ENCODE peak calls at places on chromosomes 16 and 17, in five cellular contexts. G is LNCaP clone FGC, B is IMR-90, O is GM12865, T is AG10803. K is an unnamed sample.

GRCh38 chr17:38727661-38728220 is 2.4 kb upstream of the CISD3 start:
- DNase-seq in G (no peak), B (no peak), O (peak), T (no peak), K (no peak)

GRCh38 chr17:4604111-4604644 is 19.8 kb downstream of the SMTNL2 start:
- DNase-seq in G (peak), B (peak), O (no peak), T (peak), K (no peak)

GRCh38 chr16:86355951-86356350 is 154.4 kb upstream of the FOXF1 start:
- DNase-seq in G (no peak), B (no peak), O (no peak), T (no peak), K (no peak)

GRCh38 chr17:71922439-71922838 is 198.4 kb upstream of the SOX9 start:
- DNase-seq in G (no peak), B (peak), O (peak), T (peak), K (no peak)

GRCh38 chr16:89489040-89489721 is 1.2 kb downstream of the ANKRD11 start:
- DNase-seq in G (peak), B (peak), O (peak), T (peak), K (peak)

GRCh38 chr17:50585346-50585745 is 24.8 kb downstream of the CACNA1G start:
- DNase-seq in G (no peak), B (no peak), O (no peak), T (no peak), K (no peak)

GRCh38 chr16:85321856-85322271 is 209.6 kb upstream of the CIBAR2 start:
- DNase-seq in G (peak), B (peak), O (no peak), T (peak), K (no peak)

GRCh38 chr17:41777579-41778188 is 8.8 kb downstream of the JUP start:
- DNase-seq in G (peak), B (peak), O (no peak), T (peak), K (no peak)

GRCh38 chr17:81142301-81143199 is 22.8 kb upstream of the PVALEF start:
- DNase-seq in G (peak), B (peak), O (peak), T (peak), K (peak)

GRCh38 chr17:39662551-39663339 is 2.4 kb upstream of the TCAP start:
- DNase-seq in G (no peak), B (no peak), O (no peak), T (no peak), K (no peak)

GRCh38 chr17:80826346-80826954 is 165.2 kb upstream of the CHMP6 start:
- DNase-seq in G (no peak), B (no peak), O (no peak), T (no peak), K (no peak)

GRCh38 chr16:89256651-89257254 is 39.2 kb downstream of the ZNF778 start:
- DNase-seq in G (no peak), B (peak), O (no peak), T (peak), K (peak)

GRCh38 chr17:68011199-68011665 is 15.0 kb upstream of the C17orf58 start:
- DNase-seq in G (no peak), B (no peak), O (peak), T (no peak), K (peak)

GRCh38 chr16:67475051-67475450 is 5.9 kb downstream of the ATP6V0D1 start:
- DNase-seq in G (no peak), B (no peak), O (no peak), T (no peak), K (no peak)

GRCh38 chr16:35492225-35492624 is 2032.8 kb downstream of the TP53TG3F start:
- DNase-seq in G (no peak), B (no peak), O (no peak), T (no peak), K (no peak)

GRCh38 chr17:81035389-81036127 is 607 bp downstream of the BAIAP2 start:
- DNase-seq in G (no peak), B (no peak), O (no peak), T (no peak), K (no peak)

GRCh38 chr16:19497181-19497580 is 24.7 kb downstream of the GDE1 start:
- DNase-seq in G (no peak), B (no peak), O (no peak), T (no peak), K (no peak)

GRCh38 chr17:14790518-14790917 is 474.6 kb downstream of the PMP22 start:
- DNase-seq in G (no peak), B (peak), O (no peak), T (peak), K (no peak)

GRCh38 chr17:6496636-6497441 is 52.6 kb downstream of the PIMREG start:
- DNase-seq in G (no peak), B (no peak), O (no peak), T (no peak), K (no peak)

GRCh38 chr16:55019419-55020131 is 88.9 kb downstream of the IRX5 start:
- DNase-seq in G (no peak), B (no peak), O (no peak), T (no peak), K (no peak)

GRCh38 chr16:55018881-55019280 is 88.2 kb downstream of the IRX5 start:
- DNase-seq in G (no peak), B (no peak), O (no peak), T (no peak), K (no peak)

GRCh38 chr16:55021595-55022475 is 91.2 kb downstream of the IRX5 start:
- DNase-seq in G (no peak), B (no peak), O (peak), T (peak), K (no peak)
- TF ChIP-seq CTCF in G (no peak), B (no peak), O (no peak), T (no peak), K (peak)

GRCh38 chr17:31428512-31428911 is 37.0 kb downstream of the RAB11FIP4 start:
- DNase-seq in G (no peak), B (no peak), O (no peak), T (no peak), K (no peak)
- TF ChIP-seq CTCF in G (no peak), B (no peak), O (no peak), T (no peak), K (no peak)

GRCh38 chr17:78174332-78174869 is 6.0 kb downstream of the SYNGR2 start:
- DNase-seq in G (peak), B (no peak), O (peak), T (no peak), K (no peak)
- TF ChIP-seq CTCF in G (peak), B (no peak), O (no peak), T (no peak), K (peak)

GRCh38 chr16:84016477-84016876 is 26.1 kb downstream of the SLC38A8 start:
- DNase-seq in G (no peak), B (no peak), O (no peak), T (no peak), K (no peak)

GRCh38 chr16:84020353-84020752 is 22.2 kb downstream of the SLC38A8 start:
- DNase-seq in G (no peak), B (no peak), O (no peak), T (no peak), K (no peak)

GRCh38 chr16:84021488-84021887 is 21.1 kb downstream of the SLC38A8 start:
- DNase-seq in G (no peak), B (no peak), O (no peak), T (no peak), K (no peak)

GRCh38 chr16:84015399-84015798 is 27.2 kb downstream of the SLC38A8 start:
- DNase-seq in G (no peak), B (no peak), O (no peak), T (no peak), K (no peak)

DNA sequence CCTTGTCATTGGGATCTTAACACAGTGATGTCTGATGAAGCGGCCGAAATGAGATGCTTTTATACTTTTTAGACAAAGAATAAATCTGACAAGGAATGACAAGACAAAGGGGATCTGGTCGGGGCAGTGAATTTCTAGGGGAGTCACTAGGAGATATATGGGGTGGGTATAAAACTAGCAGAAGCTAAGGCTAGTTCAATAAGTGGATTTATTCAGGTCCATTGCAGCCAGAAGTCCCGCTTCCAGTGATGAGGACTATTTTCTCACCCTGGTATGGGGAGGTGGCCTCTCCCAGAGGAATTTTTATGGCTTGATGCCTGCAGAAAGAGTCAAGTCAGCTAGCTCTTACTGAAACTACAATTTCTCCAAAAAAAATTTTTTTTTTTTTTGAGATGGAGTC is 23.9 kb downstream of the SLC38A8 start:
- DNase-seq in G (no peak), B (no peak), O (no peak), T (no peak), K (no peak)
- TF ChIP-seq CTCF in G (no peak), B (no peak), O (no peak), T (no peak), K (no peak)

K was measured in GM10248.